ENCODE peak calls at places on chromosomes 7 and 10, in nine cellular contexts. Y is stomach; Z is aorta; X is neuronal stem cell; A is body of pancreas; D is naive thymus-derived CD4-positive, alpha-beta T cell; B is keratinocyte; O is trophoblast cell; V is colonic mucosa. L is an unnamed sample. For H3K36me3 and H3K27me3, the result is how much of the 10 kb centered on the place peaks cover.

GRCh38 chr10:129602938-129603520 is 136.0 kb downstream of the MGMT start:
- DNase-seq in A (no peak), X (no peak), V (no peak), D (no peak), Z (no peak), Y (no peak), B (no peak), O (no peak), L (no peak)

GRCh38 chr10:91798736-91799579 is 732 bp downstream of the TNKS2 start:
- DNase-seq in D (no peak), B (no peak), X (no peak), A (peak), V (peak), Z (no peak), Y (peak), O (peak), L (peak)

GRCh38 chr7:139667377-139667776 is 110.4 kb downstream of the HIPK2 start:
- DNase-seq in X (no peak), Y (no peak), V (no peak), B (no peak), D (no peak), Z (no peak), O (no peak), A (no peak), L (no peak)

GRCh38 chr10:34717429-34717828 is 97.7 kb downstream of the PARD3 start:
- DNase-seq in O (no peak), B (no peak), Y (no peak), A (no peak), X (no peak), D (no peak), V (no peak), Z (no peak), L (peak)

GRCh38 chr7:130949550-130949949 is 215.5 kb upstream of the KLF14 start:
- DNase-seq in D (no peak), O (no peak), V (no peak), A (no peak), X (no peak), B (no peak), Z (no peak), Y (no peak), L (no peak)

GRCh38 chr7:70093496-70093895 is 495.2 kb downstream of the AUTS2 start:
- DNase-seq in D (no peak), V (no peak), B (peak), O (no peak), Y (no peak), X (no peak), A (no peak), Z (no peak), L (peak)

GRCh38 chr7:65509368-65510186 is 135.9 kb downstream of the ZNF92 start:
- DNase-seq in Z (peak), O (no peak), A (no peak), D (no peak), Y (peak), V (no peak), X (peak), B (no peak), L (no peak)

GRCh38 chr7:40570218-40570617 is 435.4 kb downstream of the SUGCT start:
- DNase-seq in V (no peak), Y (no peak), O (no peak), A (no peak), D (no peak), X (peak), B (no peak), Z (no peak), L (no peak)

GRCh38 chr7:134567368-134567767 is 18.5 kb downstream of the AKR1B15 start:
- DNase-seq in V (no peak), A (no peak), X (no peak), D (no peak), Z (no peak), O (peak), Y (no peak), B (no peak), L (no peak)

GRCh38 chr10:71982269-71983178 is 18.3 kb downstream of the CHST3 start:
- DNase-seq in Z (no peak), X (no peak), B (no peak), Y (no peak), V (no peak), O (no peak), D (no peak), A (no peak), L (no peak)

GRCh38 chr10:43235070-43235900 is 31.6 kb downstream of the RASGEF1A start:
- DNase-seq in Y (no peak), O (no peak), Z (peak), B (no peak), V (no peak), X (no peak), A (peak), D (peak), L (no peak)

GRCh38 chr7:44119829-44120380 is 3.4 kb downstream of the POLD2 start:
- DNase-seq in B (no peak), Z (no peak), V (no peak), O (no peak), A (no peak), X (no peak), Y (no peak), D (no peak), L (no peak)
- H3K27ac ChIP-seq in B (no peak), Z (no peak), V (no peak), O (no peak), A (no peak), X (no peak), Y (no peak), D (no peak), L (no peak)

GRCh38 chr7:1857487-1858425 is 187.7 kb downstream of the ELFN1 start:
- DNase-seq in O (no peak), X (no peak), Z (peak), V (no peak), D (no peak), A (no peak), B (no peak), Y (no peak), L (no peak)
- H3K36me3 ChIP-seq in O (under half), X (under half), Z (under half), V (under half), D (under half), A (under half), B (under half), Y (under half), L (under half)

DNA sequence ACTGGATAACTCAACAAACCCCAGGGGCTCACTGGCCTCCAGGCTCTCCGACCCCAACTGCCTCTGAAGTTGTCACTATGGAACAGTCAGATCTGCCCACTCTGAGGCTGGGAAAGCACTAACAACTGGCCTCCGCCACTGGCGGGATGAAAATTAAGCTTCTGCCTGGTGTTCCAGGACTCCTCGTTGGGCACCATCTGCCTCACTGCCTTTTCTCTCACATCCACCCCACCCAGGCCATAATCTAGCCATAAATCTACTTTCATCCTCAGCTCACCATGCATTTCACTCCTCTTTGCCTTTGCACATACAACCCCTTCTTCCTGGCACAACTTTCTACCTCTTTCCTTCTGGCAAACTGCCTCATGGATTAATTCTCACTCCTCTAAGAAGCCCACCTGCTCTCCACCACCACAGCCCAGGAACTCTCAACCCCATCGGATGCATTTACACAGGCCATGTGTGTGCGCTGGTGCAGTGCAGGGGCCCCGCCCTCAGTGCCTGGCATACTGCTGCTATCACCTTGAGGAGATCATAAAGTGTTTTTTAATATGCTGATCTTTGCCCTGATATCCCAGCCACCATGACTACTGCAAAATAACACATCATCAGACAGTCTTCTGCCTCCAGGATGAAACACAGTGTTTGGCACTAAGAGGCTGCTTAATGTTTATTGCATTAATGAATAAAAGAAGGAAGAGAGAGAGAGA is 4.0 kb downstream of the CDHR1 start:
- DNase-seq in D (no peak), Z (peak), Y (no peak), O (no peak), X (no peak), B (no peak), V (peak), A (no peak), L (no peak)
- H3K27me3 ChIP-seq in D (under half), Z (under half), Y (under half), O (under half), X (under half), B (half or more), V (under half), A (under half), L (under half)

GRCh38 chr10:62386401-62387320 is 12.5 kb downstream of the ZNF365 start:
- DNase-seq in O (no peak), V (no peak), A (no peak), B (no peak), Y (no peak), D (no peak), Z (no peak), X (no peak), L (no peak)

GRCh38 chr10:62381385-62382102 is 7.4 kb downstream of the ZNF365 start:
- DNase-seq in A (no peak), V (no peak), B (no peak), D (no peak), Z (no peak), Y (no peak), O (no peak), X (no peak), L (no peak)

GRCh38 chr10:62384447-62385081 is 10.4 kb downstream of the ZNF365 start:
- DNase-seq in X (no peak), O (no peak), Y (no peak), B (no peak), A (no peak), D (no peak), Z (no peak), V (no peak), L (no peak)

GRCh38 chr10:62382831-62383230 is 8.7 kb downstream of the ZNF365 start:
- DNase-seq in Z (no peak), O (no peak), Y (no peak), X (no peak), D (no peak), A (no peak), V (no peak), B (no peak), L (no peak)

DNA sequence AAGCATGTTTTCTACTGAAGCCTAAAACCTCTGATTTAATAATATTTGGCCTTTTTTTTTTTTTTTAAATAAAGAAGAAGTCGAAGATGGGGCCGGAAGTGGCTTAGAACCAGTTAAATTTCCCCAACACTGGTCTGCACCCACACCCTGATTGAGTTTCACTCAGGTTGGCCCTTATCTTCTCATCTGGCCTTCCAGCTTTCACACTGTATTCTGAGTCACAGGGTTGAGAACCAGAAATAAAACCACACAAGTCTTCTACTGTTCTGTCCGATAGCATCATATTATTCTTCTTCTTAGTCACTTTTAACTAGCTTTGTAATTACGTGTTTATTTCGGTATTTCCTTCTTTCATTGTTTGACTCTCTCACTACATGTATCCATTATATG is 9.9 kb downstream of the ZNF365 start:
- DNase-seq in B (peak), Y (no peak), V (no peak), Z (no peak), X (no peak), D (no peak), O (peak), A (no peak), L (peak)
- H3K27ac ChIP-seq in B (peak), Y (no peak), V (no peak), Z (no peak), X (no peak), D (no peak), O (no peak), A (no peak), L (no peak)

GRCh38 chr7:120993575-120994191 is 5.2 kb downstream of the CPED1 start:
- DNase-seq in B (no peak), Z (no peak), A (no peak), D (no peak), O (peak), V (no peak), Y (no peak), X (no peak), L (no peak)
- H3K36me3 ChIP-seq in B (under half), Z (under half), A (under half), D (under half), O (under half), V (under half), Y (under half), X (under half), L (under half)

GRCh38 chr7:101167645-101168411 is 2.5 kb upstream of the VGF start:
- DNase-seq in O (no peak), Z (no peak), B (no peak), Y (no peak), X (no peak), D (no peak), A (no peak), V (no peak), L (no peak)
- H3K27me3 ChIP-seq in O (under half), Z (under half), B (half or more), Y (half or more), X (half or more), D (half or more), A (under half), V (half or more), L (under half)

DNA sequence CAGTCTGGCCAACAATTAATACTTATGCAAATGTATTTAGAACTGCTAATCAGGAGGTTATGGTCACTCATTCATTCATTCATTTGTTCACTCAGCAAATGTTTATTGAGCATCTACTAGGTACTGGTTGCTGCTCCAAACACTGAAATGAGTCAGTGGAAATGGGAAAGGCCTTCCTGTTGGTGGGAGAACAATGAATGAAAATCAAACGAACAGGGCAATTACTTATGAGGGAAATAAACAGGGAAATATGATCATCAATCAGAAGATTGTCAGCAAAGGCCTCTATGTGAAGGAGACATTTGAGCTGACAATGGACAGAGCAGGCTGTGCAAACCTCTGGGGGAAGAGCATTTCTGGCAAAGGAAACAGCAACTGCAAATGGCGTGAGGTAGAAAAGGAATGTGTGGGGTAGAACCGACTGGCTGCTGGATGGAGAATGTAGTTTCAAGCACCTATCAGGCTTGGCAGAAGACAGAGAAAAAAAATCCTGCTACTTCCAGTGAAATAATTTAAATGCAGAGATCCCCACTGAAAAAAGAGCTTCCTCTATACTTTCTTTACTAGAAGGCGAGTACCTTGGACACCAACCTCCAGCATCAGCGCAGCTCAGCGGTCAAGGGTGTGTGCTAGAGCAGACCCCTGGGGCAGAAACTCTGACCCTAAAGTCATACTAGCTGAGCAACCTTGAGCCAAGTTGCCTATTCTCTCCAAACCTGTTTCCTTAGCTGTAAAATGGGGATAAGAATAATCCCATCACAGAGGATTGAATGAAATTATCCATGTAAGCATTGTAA is 108.8 kb upstream of the EEPD1 start:
- DNase-seq in B (no peak), X (no peak), V (no peak), A (no peak), O (no peak), Y (no peak), D (no peak), Z (no peak), L (no peak)
- H3K27ac ChIP-seq in B (no peak), X (no peak), V (no peak), A (no peak), O (no peak), Y (peak), D (no peak), Z (no peak), L (no peak)

L was measured in small intestine.